ENCODE peak calls at places on chromosome 6, in seven cellular contexts. E is naive thymus-derived CD4-positive, alpha-beta T cell; A is transverse colon; S is suprapubic skin; X is body of pancreas; C is colonic mucosa; N is cardiac muscle cell. G is an unnamed sample.

GRCh38 chr6:139376054-139376355 is 1.6 kb upstream of the CITED2 start:
- DNase-seq in E (no peak), A (no peak), S (no peak), X (peak; percentile 50), C (no peak), N (no peak), G (peak; percentile 65)

GRCh38 chr6:89976141-89977020 is 82.1 kb downstream of the GJA10 start:
- DNase-seq in E (no peak), A (no peak), S (no peak), X (no peak), C (no peak), N (no peak), G (no peak)

GRCh38 chr6:28373925-28374324 is 24.2 kb downstream of the ZKSCAN3 start:
- DNase-seq in E (no peak), A (no peak), S (no peak), X (no peak), C (no peak), N (no peak), G (no peak)

GRCh38 chr6:147741419-147741818 is 232.9 kb downstream of the SAMD5 start:
- DNase-seq in E (no peak), A (no peak), S (no peak), X (no peak), C (no peak), N (no peak), G (no peak)

GRCh38 chr6:87914637-87915395 is 132.8 kb upstream of the SPACA1 start:
- DNase-seq in E (no peak), A (no peak), S (no peak), X (no peak), C (no peak), N (no peak), G (no peak)

GRCh38 chr6:161917645-161918044 is 643.8 kb upstream of the AGPAT4 start:
- DNase-seq in E (no peak), A (no peak), S (no peak), X (no peak), C (no peak), N (no peak), G (no peak)

GRCh38 chr6:20271818-20272217 is 59.5 kb upstream of the MBOAT1 start:
- DNase-seq in E (no peak), A (no peak), S (no peak), X (no peak), C (no peak), N (no peak), G (no peak)

GRCh38 chr6:146957443-146957842 is 246.8 kb upstream of the STXBP5 start:
- DNase-seq in E (no peak), A (no peak), S (no peak), X (no peak), C (no peak), N (peak; percentile 11), G (no peak)

GRCh38 chr6:147675281-147675680 is 166.8 kb downstream of the SAMD5 start:
- DNase-seq in E (no peak), A (no peak), S (no peak), X (no peak), C (no peak), N (no peak), G (no peak)

GRCh38 chr6:3899970-3900439 is 50.8 kb downstream of the FAM50B start:
- DNase-seq in E (no peak), A (peak; percentile 43), S (no peak), X (no peak), C (no peak), N (no peak), G (no peak)

GRCh38 chr6:165675120-165675519 is 12.1 kb upstream of the PDE10A start:
- DNase-seq in E (no peak), A (no peak), S (no peak), X (no peak), C (no peak), N (no peak), G (no peak)

GRCh38 chr6:12709116-12709515 is 7.5 kb upstream of the PHACTR1 start:
- DNase-seq in E (no peak), A (no peak), S (no peak), X (no peak), C (no peak), N (no peak), G (no peak)

DNA sequence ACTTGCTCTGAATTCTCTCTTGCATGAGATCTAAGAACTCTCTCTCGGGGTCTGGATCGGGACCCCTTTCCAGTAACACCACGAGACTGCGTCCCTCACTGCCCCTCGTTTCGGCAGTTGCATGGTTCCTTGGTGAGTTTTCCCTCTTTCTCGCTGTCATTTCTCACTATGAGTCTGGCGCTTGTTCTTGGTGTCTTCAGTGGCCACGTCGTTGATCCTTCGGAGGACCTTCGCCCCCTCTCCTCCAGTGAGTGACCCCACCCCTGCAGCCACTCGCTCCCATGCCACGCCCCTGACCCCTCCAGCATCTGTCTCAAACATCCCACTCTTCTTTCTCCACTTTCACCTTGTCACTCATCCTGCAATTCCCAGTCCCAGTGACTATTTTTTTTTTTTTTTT is 23.0 kb downstream of the SYNJ2 start:
- DNase-seq in E (no peak), A (no peak), S (no peak), X (no peak), C (no peak), N (no peak), G (no peak)
- H3K4me1 ChIP-seq in E (peaks cover 49% of the 10 kb centered on the region), A (peaks cover 34% of the 10 kb centered on the region), S (peaks cover 51% of the 10 kb centered on the region), X (peaks cover 57% of the 10 kb centered on the region), C (peaks cover 25% of the 10 kb centered on the region), N (peaks cover 2% of the 10 kb centered on the region), G (peaks cover 13% of the 10 kb centered on the region)

GRCh38 chr6:53338304-53338703 is 10.4 kb downstream of the ELOVL5 start:
- DNase-seq in E (no peak), A (no peak), S (no peak), X (no peak), C (no peak), N (no peak), G (peak; percentile 68)

GRCh38 chr6:53331678-53332077 is 17.1 kb downstream of the ELOVL5 start:
- DNase-seq in E (no peak), A (no peak), S (no peak), X (no peak), C (no peak), N (no peak), G (no peak)

GRCh38 chr6:53333439-53334408 is 15.0 kb downstream of the ELOVL5 start:
- DNase-seq in E (no peak), A (no peak), S (no peak), X (no peak), C (no peak), N (no peak), G (no peak)

GRCh38 chr6:53336070-53336469 is 12.7 kb downstream of the ELOVL5 start:
- DNase-seq in E (no peak), A (no peak), S (no peak), X (no peak), C (no peak), N (no peak), G (no peak)

GRCh38 chr6:53335224-53335994 is 13.3 kb downstream of the ELOVL5 start:
- DNase-seq in E (peak; percentile 82), A (peak; percentile 70), S (no peak), X (no peak), C (peak; percentile 40), N (no peak), G (peak; percentile 95)
- H3K4me3 ChIP-seq in E (peak overlapping the region; percentile 50), A (peak overlapping the region; percentile 5), S (no peak overlapping the region), X (no peak overlapping the region), C (no peak overlapping the region), N (no peak overlapping the region), G (peak overlapping the region; percentile 18)

GRCh38 chr6:108746841-108747575 is 101.2 kb upstream of the ARMC2 start:
- DNase-seq in E (no peak), A (no peak), S (no peak), X (no peak), C (no peak), N (no peak), G (no peak)

GRCh38 chr6:108744996-108745395 is 103.2 kb upstream of the ARMC2 start:
- DNase-seq in E (no peak), A (no peak), S (no peak), X (no peak), C (no peak), N (no peak), G (peak; percentile 36)

GRCh38 chr6:108745664-108746336 is 102.4 kb upstream of the ARMC2 start:
- DNase-seq in E (no peak), A (no peak), S (no peak), X (no peak), C (no peak), N (no peak), G (no peak)

GRCh38 chr6:108748063-108748462 is 100.2 kb upstream of the ARMC2 start:
- DNase-seq in E (no peak), A (no peak), S (no peak), X (no peak), C (no peak), N (no peak), G (no peak)

GRCh38 chr6:108746411-108746810 is 101.8 kb upstream of the ARMC2 start:
- DNase-seq in E (no peak), A (peak; percentile 43), S (no peak), X (no peak), C (no peak), N (no peak), G (peak; percentile 79)
- H3K4me1 ChIP-seq in E (no peaks in the 10 kb centered on the region), A (no peaks in the 10 kb centered on the region), S (no peaks in the 10 kb centered on the region), X (peaks cover 58% of the 10 kb centered on the region), C (no peaks in the 10 kb centered on the region), N (peaks cover 5% of the 10 kb centered on the region), G (peaks cover 14% of the 10 kb centered on the region)

GRCh38 chr6:142357879-142358278 is 56.1 kb downstream of the ADGRG6 start:
- DNase-seq in E (no peak), A (no peak), S (no peak), X (no peak), C (no peak), N (no peak), G (no peak)

GRCh38 chr6:142353690-142354089 is 51.9 kb downstream of the ADGRG6 start:
- DNase-seq in E (no peak), A (no peak), S (no peak), X (no peak), C (no peak), N (no peak), G (no peak)

GRCh38 chr6:142356271-142356938 is 54.6 kb downstream of the ADGRG6 start:
- DNase-seq in E (no peak), A (no peak), S (no peak), X (no peak), C (no peak), N (no peak), G (no peak)

GRCh38 chr6:142359271-142359960 is 57.6 kb downstream of the ADGRG6 start:
- DNase-seq in E (no peak), A (no peak), S (no peak), X (no peak), C (no peak), N (no peak), G (no peak)

DNA sequence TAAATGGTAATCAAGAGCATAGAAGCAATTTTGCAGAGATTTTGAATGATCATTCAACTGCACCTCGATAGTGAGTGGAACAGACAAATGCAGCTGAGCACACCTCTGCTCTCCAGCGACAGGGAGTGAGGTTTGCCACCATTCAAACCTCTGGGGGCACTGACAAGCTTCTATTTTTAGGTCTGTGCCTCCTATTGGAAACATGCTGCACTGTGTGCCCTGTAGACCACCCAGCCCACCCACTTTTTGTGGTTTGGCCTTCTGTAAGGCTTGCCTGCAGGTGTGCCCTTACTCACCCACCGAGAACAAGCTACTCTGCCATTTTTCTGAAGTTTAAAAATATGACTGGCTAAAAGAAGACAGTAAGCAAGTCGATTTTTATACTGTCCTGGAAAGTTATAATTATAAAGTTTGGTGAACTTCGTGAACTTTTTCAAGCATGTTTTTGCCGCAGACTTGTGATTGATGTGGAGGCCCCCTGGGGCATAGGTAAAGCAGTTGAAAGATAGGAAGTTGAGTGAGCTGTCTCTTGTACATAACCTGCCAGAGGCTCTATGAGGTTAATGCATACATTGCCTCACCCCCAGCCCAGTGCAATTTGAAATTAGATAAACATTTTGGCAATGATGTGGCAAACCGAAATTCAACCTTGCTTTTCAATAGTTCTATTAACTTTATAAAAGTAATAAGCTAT is 53.8 kb downstream of the ADGRG6 start:
- DNase-seq in E (peak; percentile 31), A (no peak), S (no peak), X (no peak), C (no peak), N (no peak), G (no peak)
- H3K4me3 ChIP-seq in E (no peak overlapping the region), A (no peak overlapping the region), S (no peak overlapping the region), X (no peak overlapping the region), C (no peak overlapping the region), N (no peak overlapping the region), G (no peak overlapping the region)